ENCODE peak calls at places on chromosomes 1 and 21, in six cellular contexts. One of them, this sample, is unnamed.

GRCh38 chr1:227895828-227896685 is 51.7 kb downstream of the WNT9A start:
- DNase-seq in OCI-LY7: no peak
- DNase-seq in ovary: peak; percentile 12
- DNase-seq in cardiac muscle cell: peak; percentile 74
- DNase-seq in aorta: peak; percentile 73
- DNase-seq in psoas muscle: peak; percentile 11
- DNase-seq in this sample: peak; percentile 3

GRCh38 chr1:18560692-18561091 is 70.0 kb upstream of the PAX7 start:
- DNase-seq in OCI-LY7: peak; percentile 37
- DNase-seq in ovary: no peak
- DNase-seq in cardiac muscle cell: peak; percentile 11
- DNase-seq in aorta: no peak
- DNase-seq in psoas muscle: no peak
- DNase-seq in this sample: no peak

GRCh38 chr1:39195166-39196111 is 9.1 kb upstream of the MACF1 start:
- DNase-seq in OCI-LY7: no peak
- DNase-seq in ovary: no peak
- DNase-seq in cardiac muscle cell: no peak
- DNase-seq in aorta: no peak
- DNase-seq in psoas muscle: no peak
- DNase-seq in this sample: peak; percentile 44

GRCh38 chr21:40548134-40548533 is 298.8 kb downstream of the DSCAM start:
- DNase-seq in OCI-LY7: no peak
- DNase-seq in ovary: no peak
- DNase-seq in cardiac muscle cell: no peak
- DNase-seq in aorta: no peak
- DNase-seq in psoas muscle: no peak
- DNase-seq in this sample: no peak

GRCh38 chr1:59404725-59405124 is 107.8 kb downstream of the FGGY start:
- DNase-seq in OCI-LY7: no peak
- DNase-seq in ovary: no peak
- DNase-seq in cardiac muscle cell: no peak
- DNase-seq in aorta: no peak
- DNase-seq in psoas muscle: no peak
- DNase-seq in this sample: no peak

GRCh38 chr21:46559291-46559983 is 45.4 kb downstream of the S100B start:
- DNase-seq in OCI-LY7: peak; percentile 71
- DNase-seq in ovary: no peak
- DNase-seq in cardiac muscle cell: peak; percentile 44
- DNase-seq in aorta: peak; percentile 73
- DNase-seq in psoas muscle: no peak
- DNase-seq in this sample: peak; percentile 47

GRCh38 chr1:90135306-90135705 is 140.4 kb downstream of the ZNF326 start:
- DNase-seq in OCI-LY7: no peak
- DNase-seq in ovary: no peak
- DNase-seq in cardiac muscle cell: no peak
- DNase-seq in aorta: no peak
- DNase-seq in psoas muscle: no peak
- DNase-seq in this sample: no peak

GRCh38 chr1:7230896-7231210 is 445.6 kb downstream of the CAMTA1 start:
- DNase-seq in OCI-LY7: no peak
- DNase-seq in ovary: no peak
- DNase-seq in cardiac muscle cell: no peak
- DNase-seq in aorta: no peak
- DNase-seq in psoas muscle: no peak
- DNase-seq in this sample: no peak

GRCh38 chr1:112906155-112906698 is 49.8 kb downstream of the SLC16A1 start:
- DNase-seq in OCI-LY7: no peak
- DNase-seq in ovary: no peak
- DNase-seq in cardiac muscle cell: no peak
- DNase-seq in aorta: no peak
- DNase-seq in psoas muscle: no peak
- DNase-seq in this sample: no peak

GRCh38 chr1:154999651-155000474 is 2.7 kb upstream of the ZBTB7B start:
- DNase-seq in OCI-LY7: peak; percentile 76
- DNase-seq in ovary: peak; percentile 69
- DNase-seq in cardiac muscle cell: peak; percentile 70
- DNase-seq in aorta: no peak
- DNase-seq in psoas muscle: no peak
- DNase-seq in this sample: peak; percentile 37

GRCh38 chr1:39671433-39671792 is 494 bp downstream of the NT5C1A start:
- DNase-seq in OCI-LY7: no peak
- DNase-seq in ovary: peak; percentile 62
- DNase-seq in cardiac muscle cell: peak; percentile 54
- DNase-seq in aorta: peak; percentile 85
- DNase-seq in psoas muscle: peak; percentile 84
- DNase-seq in this sample: no peak

GRCh38 chr1:14678011-14678638 is 79.6 kb downstream of the KAZN start:
- DNase-seq in OCI-LY7: no peak
- DNase-seq in ovary: no peak
- DNase-seq in cardiac muscle cell: no peak
- DNase-seq in aorta: no peak
- DNase-seq in psoas muscle: no peak
- DNase-seq in this sample: no peak

GRCh38 chr1:181104790-181105133 is 16.3 kb downstream of the IER5 start:
- DNase-seq in OCI-LY7: peak; percentile 51
- DNase-seq in ovary: no peak
- DNase-seq in cardiac muscle cell: peak; percentile 67
- DNase-seq in aorta: peak; percentile 85
- DNase-seq in psoas muscle: peak; percentile 60
- DNase-seq in this sample: peak; percentile 40

GRCh38 chr1:115063238-115063901 is 25.9 kb downstream of the TSPAN2 start:
- DNase-seq in OCI-LY7: no peak
- DNase-seq in ovary: no peak
- DNase-seq in cardiac muscle cell: no peak
- DNase-seq in aorta: no peak
- DNase-seq in psoas muscle: no peak
- DNase-seq in this sample: no peak

GRCh38 chr1:69648486-69648885 is 80.8 kb downstream of the LRRC7 start:
- DNase-seq in OCI-LY7: no peak
- DNase-seq in ovary: no peak
- DNase-seq in cardiac muscle cell: no peak
- DNase-seq in aorta: no peak
- DNase-seq in psoas muscle: no peak
- DNase-seq in this sample: no peak

GRCh38 chr1:229842302-229843255 is 216.5 kb downstream of the URB2 start:
- DNase-seq in OCI-LY7: no peak
- DNase-seq in ovary: no peak
- DNase-seq in cardiac muscle cell: no peak
- DNase-seq in aorta: no peak
- DNase-seq in psoas muscle: no peak
- DNase-seq in this sample: no peak

GRCh38 chr1:92343061-92343460 is 44.2 kb downstream of the RPAP2 start:
- DNase-seq in OCI-LY7: no peak
- DNase-seq in ovary: no peak
- DNase-seq in cardiac muscle cell: no peak
- DNase-seq in aorta: no peak
- DNase-seq in psoas muscle: no peak
- DNase-seq in this sample: no peak

GRCh38 chr1:40673452-40673851 is 8.0 kb upstream of the RIMS3 start:
- DNase-seq in OCI-LY7: no peak
- DNase-seq in ovary: no peak
- DNase-seq in cardiac muscle cell: no peak
- DNase-seq in aorta: no peak
- DNase-seq in psoas muscle: no peak
- DNase-seq in this sample: no peak

GRCh38 chr1:52296345-52296744 is 69.7 kb downstream of the CC2D1B start:
- DNase-seq in OCI-LY7: peak; percentile 41
- DNase-seq in ovary: no peak
- DNase-seq in cardiac muscle cell: peak; percentile 27
- DNase-seq in aorta: no peak
- DNase-seq in psoas muscle: no peak
- DNase-seq in this sample: no peak

GRCh38 chr1:29280780-29281131 is 44.4 kb downstream of the PTPRU start:
- DNase-seq in OCI-LY7: no peak
- DNase-seq in ovary: no peak
- DNase-seq in cardiac muscle cell: no peak
- DNase-seq in aorta: no peak
- DNase-seq in psoas muscle: no peak
- DNase-seq in this sample: no peak

GRCh38 chr1:26034504-26035202 is 11.3 kb downstream of the SLC30A2 start:
- DNase-seq in OCI-LY7: no peak
- DNase-seq in ovary: no peak
- DNase-seq in cardiac muscle cell: no peak
- DNase-seq in aorta: no peak
- DNase-seq in psoas muscle: no peak
- DNase-seq in this sample: no peak

GRCh38 chr21:26003428-26003827 is 167.1 kb downstream of the APP start:
- DNase-seq in OCI-LY7: no peak
- DNase-seq in ovary: no peak
- DNase-seq in cardiac muscle cell: no peak
- DNase-seq in aorta: no peak
- DNase-seq in psoas muscle: no peak
- DNase-seq in this sample: no peak

GRCh38 chr1:230084408-230085177 is 17.6 kb downstream of the GALNT2 start:
- DNase-seq in OCI-LY7: no peak
- DNase-seq in ovary: peak; percentile 63
- DNase-seq in cardiac muscle cell: no peak
- DNase-seq in aorta: peak; percentile 89
- DNase-seq in psoas muscle: peak; percentile 63
- DNase-seq in this sample: no peak

GRCh38 chr21:33205476-33205875 is 24.3 kb upstream of the IFNAR2 start:
- DNase-seq in OCI-LY7: peak; percentile 74
- DNase-seq in ovary: no peak
- DNase-seq in cardiac muscle cell: no peak
- DNase-seq in aorta: no peak
- DNase-seq in psoas muscle: no peak
- DNase-seq in this sample: no peak

GRCh38 chr1:116568925-116569490 is 1.8 kb downstream of the CD58 start:
- DNase-seq in OCI-LY7: no peak
- DNase-seq in ovary: no peak
- DNase-seq in cardiac muscle cell: no peak
- DNase-seq in aorta: no peak
- DNase-seq in psoas muscle: no peak
- DNase-seq in this sample: no peak
- H3K27ac ChIP-seq in OCI-LY7: no peak overlapping the region
- H3K27ac ChIP-seq in ovary: no peak overlapping the region
- H3K27ac ChIP-seq in cardiac muscle cell: no peak overlapping the region
- H3K27ac ChIP-seq in aorta: no peak overlapping the region
- H3K27ac ChIP-seq in psoas muscle: no peak overlapping the region
- H3K27ac ChIP-seq in this sample: no peak overlapping the region

DNA sequence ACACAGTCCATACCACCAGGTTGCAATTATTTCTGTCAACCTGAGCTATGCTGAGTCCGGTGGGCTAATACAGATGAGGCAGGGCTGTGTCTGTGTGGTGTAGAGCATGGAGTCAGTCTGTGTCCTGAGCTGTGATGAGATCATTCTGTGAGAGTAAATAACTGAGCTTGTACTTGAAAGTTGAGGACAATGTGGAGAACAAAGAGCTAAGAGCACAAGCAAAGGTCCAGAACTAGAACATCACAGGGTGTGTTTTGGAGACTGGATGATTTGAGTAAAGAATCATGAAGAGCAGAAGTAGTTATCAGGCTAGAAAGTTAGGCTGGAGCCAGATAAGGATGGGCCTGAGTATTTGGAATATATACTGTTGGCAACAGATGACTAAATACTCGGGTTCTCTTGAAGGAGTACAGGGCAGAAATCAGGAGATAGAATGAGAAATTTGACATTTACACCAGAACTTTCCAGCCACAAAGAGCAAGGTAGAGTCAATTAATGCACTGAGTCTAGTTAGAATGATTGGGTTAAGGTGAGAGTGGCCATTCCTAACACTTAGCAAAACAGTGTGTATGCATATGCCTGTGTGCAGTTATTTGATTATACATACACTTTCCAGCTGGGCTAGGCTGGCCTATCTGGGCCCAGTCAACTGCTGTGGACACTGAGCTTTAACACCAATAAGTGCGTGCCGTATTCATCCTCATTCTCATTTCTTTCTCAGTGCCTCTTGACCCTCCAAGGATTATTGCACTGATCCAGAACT is 48.8 kb downstream of the LEPR start:
- DNase-seq in OCI-LY7: no peak
- DNase-seq in ovary: no peak
- DNase-seq in cardiac muscle cell: peak; percentile 0
- DNase-seq in aorta: no peak
- DNase-seq in psoas muscle: no peak
- DNase-seq in this sample: no peak
- H3K27ac ChIP-seq in OCI-LY7: no peak overlapping the region
- H3K27ac ChIP-seq in ovary: peak overlapping the region; percentile 1
- H3K27ac ChIP-seq in cardiac muscle cell: peak overlapping the region; percentile 58
- H3K27ac ChIP-seq in aorta: no peak overlapping the region
- H3K27ac ChIP-seq in psoas muscle: no peak overlapping the region
- H3K27ac ChIP-seq in this sample: no peak overlapping the region

GRCh38 chr1:27630859-27631491 is 4.0 kb downstream of the FGR start:
- DNase-seq in OCI-LY7: no peak
- DNase-seq in ovary: no peak
- DNase-seq in cardiac muscle cell: no peak
- DNase-seq in aorta: no peak
- DNase-seq in psoas muscle: no peak
- DNase-seq in this sample: no peak
- H3K27ac ChIP-seq in OCI-LY7: peak overlapping the region; percentile 51
- H3K27ac ChIP-seq in ovary: no peak overlapping the region
- H3K27ac ChIP-seq in cardiac muscle cell: no peak overlapping the region
- H3K27ac ChIP-seq in aorta: no peak overlapping the region
- H3K27ac ChIP-seq in psoas muscle: peak overlapping the region; percentile 50
- H3K27ac ChIP-seq in this sample: no peak overlapping the region

GRCh38 chr1:30755746-30756145 is 1.8 kb downstream of the LAPTM5 start:
- DNase-seq in OCI-LY7: no peak
- DNase-seq in ovary: no peak
- DNase-seq in cardiac muscle cell: no peak
- DNase-seq in aorta: no peak
- DNase-seq in psoas muscle: no peak
- DNase-seq in this sample: no peak

GRCh38 chr1:30756206-30756544 is 1.4 kb downstream of the LAPTM5 start:
- DNase-seq in OCI-LY7: no peak
- DNase-seq in ovary: no peak
- DNase-seq in cardiac muscle cell: no peak
- DNase-seq in aorta: no peak
- DNase-seq in psoas muscle: no peak
- DNase-seq in this sample: no peak

GRCh38 chr1:30757196-30757949 is at the start of gene LAPTM5:
- DNase-seq in OCI-LY7: peak; percentile 58
- DNase-seq in ovary: no peak
- DNase-seq in cardiac muscle cell: no peak
- DNase-seq in aorta: peak; percentile 84
- DNase-seq in psoas muscle: peak; percentile 45
- DNase-seq in this sample: peak; percentile 56

GRCh38 chr1:30755334-30755733 is 2.2 kb downstream of the LAPTM5 start:
- DNase-seq in OCI-LY7: no peak
- DNase-seq in ovary: no peak
- DNase-seq in cardiac muscle cell: no peak
- DNase-seq in aorta: no peak
- DNase-seq in psoas muscle: no peak
- DNase-seq in this sample: no peak

DNA sequence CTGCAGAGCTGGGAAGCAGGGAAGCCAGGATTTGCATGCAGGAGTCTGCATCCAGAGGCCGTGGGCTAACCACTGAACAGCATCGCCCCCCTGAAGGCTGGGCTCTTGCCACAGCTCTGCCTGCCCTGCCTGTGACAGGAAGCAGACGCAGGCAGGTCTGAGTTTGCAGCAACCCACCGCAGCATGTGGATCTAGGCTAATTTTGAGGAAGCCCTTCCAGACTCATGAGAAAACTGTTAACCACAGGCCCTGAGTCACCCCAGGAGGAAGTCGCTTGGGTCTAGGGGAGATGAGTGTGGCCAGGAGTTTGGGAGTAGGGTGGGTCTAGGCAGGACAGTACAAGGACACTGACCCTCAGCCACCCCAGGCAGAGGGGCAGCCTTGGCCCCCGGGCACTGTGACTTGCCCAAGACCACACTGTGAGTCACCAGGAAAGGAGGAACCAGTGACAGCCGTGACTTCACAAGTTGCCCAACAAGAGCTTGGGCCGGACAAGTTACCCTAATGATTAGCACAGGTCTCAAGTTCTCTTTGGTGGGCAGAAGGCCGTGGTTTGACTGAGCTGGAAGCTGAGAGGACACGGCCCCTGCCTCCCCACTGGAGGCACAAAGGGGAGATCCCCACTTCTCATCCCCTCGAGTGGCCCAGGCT is 904 bp downstream of the LAPTM5 start:
- DNase-seq in OCI-LY7: peak; percentile 80
- DNase-seq in ovary: no peak
- DNase-seq in cardiac muscle cell: no peak
- DNase-seq in aorta: peak; percentile 83
- DNase-seq in psoas muscle: peak; percentile 69
- DNase-seq in this sample: peak; percentile 65
- H3K27ac ChIP-seq in OCI-LY7: peak overlapping the region; percentile 99
- H3K27ac ChIP-seq in ovary: no peak overlapping the region
- H3K27ac ChIP-seq in cardiac muscle cell: no peak overlapping the region
- H3K27ac ChIP-seq in aorta: no peak overlapping the region
- H3K27ac ChIP-seq in psoas muscle: peak overlapping the region; percentile 61
- H3K27ac ChIP-seq in this sample: peak overlapping the region; percentile 78

This sample was measured in CD8-positive, alpha-beta T cell.